ENCODE peak calls at places on chromosomes 16 and 17, in five cellular contexts. G, V, R, O and T are unnamed samples.

GRCh38 chr16:50567651-50568050 is 19.5 kb downstream of the NKD1 start:
- ATAC-seq in V (no peak), R (no peak), O (no peak), G (no peak), T (no peak)

GRCh38 chr17:19664136-19664820 is 15.7 kb downstream of the ALDH3A2 start:
- ATAC-seq in V (peak), R (peak), G (no peak), O (no peak), T (no peak)

GRCh38 chr17:21678451-21679081 is 13.8 kb upstream of the KCNJ18 start:
- ATAC-seq in O (no peak), R (no peak), V (no peak), G (peak), T (no peak)

GRCh38 chr17:55770220-55770870 is 19.5 kb downstream of the PCTP start:
- ATAC-seq in V (peak), G (peak), R (peak), O (no peak), T (peak)

GRCh38 chr17:6660101-6660500 is 8.5 kb downstream of the C17orf100 start:
- ATAC-seq in G (no peak), R (peak), V (no peak), O (no peak), T (no peak)

GRCh38 chr17:45227101-45227591 is 5.5 kb downstream of the FMNL1 start:
- ATAC-seq in O (no peak), R (peak), G (peak), V (no peak), T (no peak)

GRCh38 chr16:80120899-80121521 is 419.8 kb upstream of the DYNLRB2 start:
- ATAC-seq in V (no peak), O (no peak), G (no peak), R (no peak), T (peak)

GRCh38 chr17:74198694-74199093 is 4.8 kb upstream of the RPL38 start:
- ATAC-seq in G (no peak), R (no peak), O (no peak), V (no peak), T (no peak)

GRCh38 chr17:66944365-66945203 is 19.9 kb upstream of the CACNG4 start:
- ATAC-seq in R (no peak), V (no peak), O (no peak), G (no peak), T (no peak)

GRCh38 chr17:57379237-57380054 is 123.1 kb downstream of the MSI2 start:
- ATAC-seq in R (no peak), G (peak), V (no peak), O (no peak), T (no peak)

GRCh38 chr16:15518412-15519351 is 84.3 kb downstream of the BMERB1 start:
- ATAC-seq in G (no peak), V (no peak), R (peak), O (no peak), T (no peak)

GRCh38 chr17:4715071-4715749 is 4.8 kb downstream of the ARRB2 start:
- ATAC-seq in O (peak), G (no peak), R (no peak), V (no peak), T (no peak)

GRCh38 chr16:22007159-22007508 is 777 bp upstream of the MOSMO start:
- ATAC-seq in V (no peak), O (no peak), G (no peak), R (no peak), T (no peak)